ENCODE peak calls at places on chromosome 20, in seven cellular contexts. V, Q, F, G, E, W and M are unnamed samples.

GRCh38 chr20:16397053-16397452 is 176.2 kb downstream of the KIF16B start:
- DNase-seq in V (no peak), Q (peak), F (no peak), G (no peak), E (peak), W (peak), M (no peak)

GRCh38 chr20:51042657-51043247 is 19.8 kb upstream of the KCNG1 start:
- DNase-seq in V (no peak), Q (no peak), F (no peak), G (peak), E (no peak), W (no peak), M (no peak)

GRCh38 chr20:41003143-41003932 is 25.3 kb upstream of the TOP1 start:
- DNase-seq in V (peak), Q (no peak), F (no peak), G (no peak), E (peak), W (peak), M (no peak)

GRCh38 chr20:51116765-51117686 is 94.1 kb upstream of the KCNG1 start:
- DNase-seq in V (no peak), Q (no peak), F (no peak), G (no peak), E (no peak), W (no peak), M (no peak)

GRCh38 chr20:54015496-54015895 is 54.9 kb downstream of the BCAS1 start:
- DNase-seq in V (no peak), Q (no peak), F (no peak), G (no peak), E (no peak), W (no peak), M (no peak)

GRCh38 chr20:42003380-42003779 is 385.2 kb upstream of the CHD6 start:
- DNase-seq in V (no peak), Q (no peak), F (no peak), G (no peak), E (no peak), W (no peak), M (no peak)

GRCh38 chr20:33832113-33832853 is 21.1 kb downstream of the CHMP4B start:
- DNase-seq in V (no peak), Q (no peak), F (no peak), G (peak), E (peak), W (no peak), M (peak)

GRCh38 chr20:57934007-57934805 is 224.4 kb upstream of the PMEPA1 start:
- DNase-seq in V (no peak), Q (peak), F (no peak), G (no peak), E (no peak), W (no peak), M (no peak)

GRCh38 chr20:38545771-38546170 is 35.2 kb upstream of the ADIG start:
- DNase-seq in V (no peak), Q (no peak), F (no peak), G (no peak), E (no peak), W (no peak), M (no peak)

GRCh38 chr20:1934578-1935573 is 39.7 kb downstream of the SIRPA start:
- DNase-seq in V (no peak), Q (peak), F (no peak), G (no peak), E (no peak), W (no peak), M (no peak)

GRCh38 chr20:20369353-20370086 is 1.6 kb downstream of the INSM1 start:
- DNase-seq in V (no peak), Q (no peak), F (peak), G (peak), E (no peak), W (no peak), M (no peak)

GRCh38 chr20:63519765-63520593 is 586 bp upstream of the PPDPF start:
- DNase-seq in V (peak), Q (peak), F (peak), G (peak), E (no peak), W (peak), M (peak)

GRCh38 chr20:62615750-62616251 is 26.5 kb upstream of the SLCO4A1 start:
- DNase-seq in V (no peak), Q (no peak), F (no peak), G (no peak), E (no peak), W (no peak), M (no peak)

GRCh38 chr20:15045246-15045645 is 707.8 kb upstream of the FLRT3 start:
- DNase-seq in V (no peak), Q (no peak), F (no peak), G (no peak), E (no peak), W (no peak), M (no peak)